ENCODE peak calls at places on chromosomes 1 and 21, in four cellular contexts. E is GM12891, B is SK-N-SH, A is K562. T is an unnamed sample.

GRCh38 chr1:42838482-42839190 is 7.8 kb upstream of the ZNF691 start:
- DNase-seq in E (no peak), B (no peak), A (no peak), T (no peak)

GRCh38 chr1:91529856-91530255 is 29.2 kb downstream of the CDC7 start:
- DNase-seq in E (no peak), B (no peak), A (no peak), T (no peak)

GRCh38 chr1:25820247-25821111 is 725 bp downstream of the MTFR1L start:
- DNase-seq in E (peak), B (peak), A (peak), T (peak)

GRCh38 chr1:237186733-237187132 is 144.7 kb downstream of the RYR2 start:
- DNase-seq in E (no peak), B (no peak), A (no peak), T (no peak)

GRCh38 chr1:23168079-23168461 is 586 bp downstream of the LUZP1 start:
- DNase-seq in E (no peak), B (peak), A (peak), T (peak)

GRCh38 chr1:178055093-178055492 is 38.8 kb upstream of the RASAL2 start:
- DNase-seq in E (no peak), B (peak), A (no peak), T (no peak)

GRCh38 chr1:208834346-208835081 is 590.3 kb upstream of the PLXNA2 start:
- DNase-seq in E (no peak), B (no peak), A (no peak), T (no peak)

GRCh38 chr21:35309316-35309715 is 260.2 kb upstream of the RUNX1 start:
- DNase-seq in E (no peak), B (no peak), A (no peak), T (no peak)

GRCh38 chr1:229406798-229407197 is 27.1 kb downstream of the ACTA1 start:
- DNase-seq in E (no peak), B (no peak), A (no peak), T (no peak)

GRCh38 chr1:179831852-179832699 is 45.5 kb downstream of the TOR1AIP2 start:
- DNase-seq in E (no peak), B (no peak), A (no peak), T (no peak)

GRCh38 chr1:69315823-69316222 is 251.9 kb upstream of the LRRC7 start:
- DNase-seq in E (no peak), B (peak), A (no peak), T (no peak)

GRCh38 chr1:89604414-89604735 is 28.5 kb upstream of the LRRC8C start:
- DNase-seq in E (no peak), B (no peak), A (no peak), T (no peak)

GRCh38 chr1:109804660-109805059 is 40.9 kb upstream of the EPS8L3 start:
- DNase-seq in E (no peak), B (no peak), A (no peak), T (no peak)

GRCh38 chr21:37780991-37781983 is 135.0 kb downstream of the KCNJ6 start:
- DNase-seq in E (no peak), B (no peak), A (no peak), T (no peak)

GRCh38 chr21:37784591-37785318 is 131.5 kb downstream of the KCNJ6 start:
- DNase-seq in E (no peak), B (no peak), A (no peak), T (no peak)

GRCh38 chr21:37788503-37788902 is 127.8 kb downstream of the KCNJ6 start:
- DNase-seq in E (no peak), B (no peak), A (no peak), T (no peak)

GRCh38 chr21:37787456-37787855 is 128.8 kb downstream of the KCNJ6 start:
- DNase-seq in E (no peak), B (no peak), A (no peak), T (no peak)

DNA sequence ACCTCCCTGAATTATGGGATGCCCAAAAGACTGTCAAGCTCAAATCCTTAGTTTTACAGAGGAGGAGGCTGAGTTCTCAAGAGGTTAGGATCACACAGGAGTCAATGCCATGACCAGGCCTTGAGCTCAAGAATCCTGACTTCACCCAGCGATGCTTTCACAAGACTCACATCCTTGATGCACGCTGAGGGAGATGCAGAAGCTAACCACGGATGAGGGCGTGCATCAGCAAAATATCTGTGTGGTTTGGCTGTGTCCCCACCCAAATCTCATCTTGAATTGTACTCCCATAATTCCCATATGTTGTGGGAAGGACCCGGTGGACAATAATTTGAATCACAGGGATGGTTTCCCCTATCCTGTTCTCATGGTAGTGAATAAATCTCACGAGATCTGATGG is 133.2 kb downstream of the KCNJ6 start:
- DNase-seq in E (no peak), B (no peak), A (no peak), T (no peak)
- TF ChIP-seq TAF1 in E (no peak), B (no peak), A (no peak), T (no peak)

GRCh38 chr21:45306832-45307571 is 19.3 kb upstream of the POFUT2 start:
- DNase-seq in E (no peak), B (no peak), A (peak), T (no peak)
- TF ChIP-seq POLR2AphosphoS5 in E (no peak), B (no peak), A (no peak), T (no peak)

GRCh38 chr1:38677311-38677710 is 182.3 kb downstream of the RRAGC start:
- DNase-seq in E (no peak), B (no peak), A (no peak), T (no peak)
- TF ChIP-seq TAF1 in E (no peak), B (no peak), A (no peak), T (no peak)

DNA sequence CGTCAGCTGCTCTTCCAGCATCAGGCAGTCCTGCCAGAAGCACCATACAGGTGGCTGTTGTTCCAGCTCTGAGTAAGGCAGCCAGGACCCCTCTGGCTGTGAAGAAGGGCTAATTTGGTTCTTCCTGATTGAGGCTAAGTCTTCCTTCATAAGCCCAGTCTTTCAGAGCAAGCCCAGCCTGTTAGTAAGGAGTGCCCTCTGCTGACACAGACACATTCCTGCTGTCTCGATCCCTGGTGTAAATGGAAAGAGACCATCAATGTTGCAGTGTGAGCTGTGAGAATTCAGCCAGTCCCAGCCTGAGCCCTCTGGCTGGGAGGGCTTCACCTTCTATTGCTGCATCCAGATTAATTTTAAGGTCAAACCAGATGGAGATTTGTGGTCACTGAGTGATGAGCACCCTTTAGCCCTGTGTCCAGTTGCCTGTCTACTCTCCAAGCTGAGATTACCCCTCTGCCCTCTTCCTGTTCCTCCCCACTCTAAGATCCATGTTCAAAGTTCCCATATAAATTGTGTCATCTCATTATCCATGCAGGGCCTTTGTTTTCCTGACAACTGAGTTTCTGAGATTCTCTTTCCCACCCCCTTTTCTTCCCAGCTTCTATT is 44.8 kb upstream of the KIRREL1 start:
- DNase-seq in E (no peak), B (no peak), A (no peak), T (no peak)
- TF ChIP-seq POLR2AphosphoS5 in E (no peak), B (no peak), A (no peak), T (no peak)

DNA sequence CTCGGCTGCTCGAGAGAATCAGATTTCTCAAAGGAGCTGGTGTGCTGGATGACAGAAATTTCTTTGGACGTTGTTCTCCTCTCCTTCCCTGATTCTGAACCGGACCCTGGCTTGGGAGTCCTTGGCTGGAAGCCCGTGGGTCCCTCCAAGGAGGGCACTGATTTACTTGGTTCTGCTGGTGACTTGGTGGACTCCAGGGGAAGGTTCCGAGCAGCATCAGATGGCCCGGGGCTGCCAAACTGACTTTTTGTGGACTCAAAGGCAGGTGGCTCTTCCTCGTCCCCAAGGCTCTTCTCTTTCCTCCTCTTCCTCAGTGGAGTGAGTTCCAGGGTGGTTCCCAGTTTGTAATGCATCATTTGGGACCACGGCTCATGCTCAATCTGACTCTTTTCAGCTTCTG is 97.9 kb upstream of the EDN2 start:
- DNase-seq in E (no peak), B (no peak), A (no peak), T (no peak)
- TF ChIP-seq TAF1 in E (no peak), B (no peak), A (no peak), T (no peak)